ENCODE peak calls at places on chromosomes 1 and 21, in five cellular contexts. E, J, D, U and R are unnamed samples.

GRCh38 chr1:226751687-226752086 is 12.6 kb upstream of the ITPKB start:
- DNase-seq in E (no peak), U (no peak), D (no peak), J (no peak), R (no peak)

GRCh38 chr1:208239518-208240381 is 4.4 kb downstream of the PLXNA2 start:
- DNase-seq in U (no peak), D (no peak), J (no peak), E (no peak), R (no peak)

GRCh38 chr1:167517535-167518330 is 596 bp downstream of the CD247 start:
- DNase-seq in U (peak; percentile 50), J (peak; percentile 94), E (peak; percentile 70), D (no peak), R (peak; percentile 3)

GRCh38 chr1:1157914-1158710 is 15.6 kb upstream of the TTLL10 start:
- DNase-seq in E (no peak), J (peak; percentile 47), U (peak; percentile 63), D (peak; percentile 32), R (no peak)

GRCh38 chr1:149844096-149844495 is 55.3 kb upstream of the BOLA1 start:
- DNase-seq in D (no peak), U (no peak), J (no peak), E (no peak), R (peak; percentile 70)

GRCh38 chr1:162878000-162878596 is 17.1 kb upstream of the CCDC190 start:
- DNase-seq in D (no peak), U (peak; percentile 67), E (no peak), J (peak; percentile 57), R (peak; percentile 74)

GRCh38 chr1:47797555-47797954 is 199.6 kb downstream of the TRABD2B start:
- DNase-seq in U (no peak), D (no peak), J (no peak), E (no peak), R (no peak)

GRCh38 chr1:168092151-168092550 is 44.6 kb downstream of the GPR161 start:
- DNase-seq in U (no peak), J (no peak), D (peak; percentile 64), E (no peak), R (no peak)

GRCh38 chr1:153639280-153639679 is 5.4 kb downstream of the CHTOP start:
- DNase-seq in D (no peak), J (no peak), E (no peak), U (no peak), R (no peak)

GRCh38 chr1:184463680-184464079 is 76.9 kb downstream of the C1orf21 start:
- DNase-seq in J (no peak), E (no peak), U (no peak), D (no peak), R (no peak)

GRCh38 chr21:46145159-46145839 is 10.1 kb downstream of the FTCD start:
- DNase-seq in J (no peak), E (no peak), U (peak; percentile 46), D (peak; percentile 19), R (no peak)

GRCh38 chr1:86704972-86705632 is 726 bp downstream of the SH3GLB1 start:
- DNase-seq in J (peak; percentile 54), U (peak; percentile 71), E (no peak), D (peak; percentile 43), R (peak; percentile 37)

GRCh38 chr1:59290173-59290954 is 6.5 kb upstream of the FGGY start:
- DNase-seq in D (no peak), E (no peak), U (peak; percentile 56), J (no peak), R (peak; percentile 27)

GRCh38 chr1:3639397-3639911 is 10.4 kb downstream of the WRAP73 start:
- DNase-seq in E (no peak), D (no peak), J (no peak), U (peak; percentile 33), R (no peak)

GRCh38 chr21:35565204-35565611 is 495.1 kb downstream of the SETD4 start:
- DNase-seq in J (no peak), D (no peak), U (peak; percentile 89), E (no peak), R (peak; percentile 89)

GRCh38 chr1:206693029-206693428 is 8.3 kb downstream of the MAPKAPK2 start:
- DNase-seq in U (peak; percentile 91), E (no peak), J (no peak), D (peak; percentile 79), R (peak; percentile 84)

GRCh38 chr1:162159515-162159914 is 90.0 kb downstream of the NOS1AP start:
- DNase-seq in D (no peak), J (no peak), E (no peak), U (no peak), R (no peak)

GRCh38 chr1:201190624-201191051 is at the start of gene IGFN1:
- DNase-seq in E (no peak), U (no peak), J (no peak), D (no peak), R (no peak)

GRCh38 chr1:43373034-43373940 is 5.5 kb upstream of the ELOVL1 start:
- DNase-seq in U (no peak), E (no peak), D (no peak), J (no peak), R (peak; percentile 72)

GRCh38 chr21:38289697-38290096 is 32.9 kb downstream of the KCNJ15 start:
- DNase-seq in D (no peak), J (no peak), E (no peak), U (peak; percentile 69), R (peak; percentile 99)

GRCh38 chr1:52706941-52707926 is 9.1 kb upstream of the COA7 start:
- DNase-seq in D (no peak), U (no peak), E (no peak), J (no peak), R (no peak)

GRCh38 chr1:14733053-14733778 is 134.7 kb downstream of the KAZN start:
- DNase-seq in J (no peak), D (no peak), E (no peak), U (no peak), R (no peak)

GRCh38 chr1:215830221-215830620 is 263.1 kb downstream of the KCTD3 start:
- DNase-seq in U (no peak), E (no peak), D (no peak), J (no peak), R (no peak)

GRCh38 chr1:230394134-230394533 is 32.0 kb downstream of the PGBD5 start:
- DNase-seq in D (no peak), J (no peak), E (no peak), U (no peak), R (no peak)

GRCh38 chr1:66288048-66288447 is 245.9 kb upstream of the SGIP1 start:
- DNase-seq in J (peak; percentile 49), E (no peak), D (no peak), U (no peak), R (no peak)

GRCh38 chr1:87329051-87329755 is 523 bp downstream of the LMO4 start:
- DNase-seq in J (peak; percentile 65), U (peak; percentile 66), E (peak; percentile 4), D (peak; percentile 32), R (no peak)

GRCh38 chr21:45976666-45977335 is 4.8 kb upstream of the COL6A1 start:
- DNase-seq in D (peak; percentile 50), J (no peak), U (no peak), E (no peak), R (no peak)

GRCh38 chr1:7516341-7516740 is 254.8 kb upstream of the VAMP3 start:
- DNase-seq in E (no peak), U (no peak), D (no peak), J (no peak), R (peak; percentile 12)

GRCh38 chr1:226646870-226647449 is 92.1 kb downstream of the ITPKB start:
- DNase-seq in U (peak; percentile 38), D (no peak), J (no peak), E (no peak), R (no peak)

GRCh38 chr1:41028034-41028642 is 6.6 kb upstream of the SLFNL1 start:
- DNase-seq in J (no peak), U (no peak), E (no peak), D (no peak), R (no peak)

GRCh38 chr1:109240158-109241152 is 8.9 kb upstream of the CELSR2 start:
- DNase-seq in E (no peak), U (peak; percentile 73), D (peak; percentile 74), J (peak; percentile 47), R (peak; percentile 44)